ENCODE peak calls at places on chromosome 3, in five cellular contexts. One of them, this sample, is unnamed.

GRCh38 chr3:33115024-33115768 is 1.4 kb downstream of the CRTAP start:
- DNase-seq in IMR-90: peak
- DNase-seq in neuronal stem cell: peak
- DNase-seq in left colon: peak
- DNase-seq in astrocyte of the spinal cord: peak
- DNase-seq in this sample: peak

GRCh38 chr3:12708584-12709192 is 44.8 kb upstream of the RAF1 start:
- DNase-seq in IMR-90: peak
- DNase-seq in neuronal stem cell: no peak
- DNase-seq in left colon: no peak
- DNase-seq in astrocyte of the spinal cord: peak
- DNase-seq in this sample: no peak

GRCh38 chr3:61954097-61954528 is 392.7 kb downstream of the PTPRG start:
- DNase-seq in IMR-90: peak
- DNase-seq in neuronal stem cell: no peak
- DNase-seq in left colon: no peak
- DNase-seq in astrocyte of the spinal cord: peak
- DNase-seq in this sample: no peak

GRCh38 chr3:4721511-4721911 is 228.4 kb downstream of the ITPR1 start:
- DNase-seq in IMR-90: peak
- DNase-seq in neuronal stem cell: no peak
- DNase-seq in left colon: no peak
- DNase-seq in astrocyte of the spinal cord: peak
- DNase-seq in this sample: no peak

GRCh38 chr3:127013758-127014535 is 31.0 kb downstream of the PLXNA1 start:
- DNase-seq in IMR-90: no peak
- DNase-seq in neuronal stem cell: no peak
- DNase-seq in left colon: no peak
- DNase-seq in astrocyte of the spinal cord: no peak
- DNase-seq in this sample: no peak

GRCh38 chr3:152270145-152270870 is 1.6 kb downstream of the MBNL1 start:
- DNase-seq in IMR-90: no peak
- DNase-seq in neuronal stem cell: no peak
- DNase-seq in left colon: no peak
- DNase-seq in astrocyte of the spinal cord: no peak
- DNase-seq in this sample: no peak

GRCh38 chr3:157336252-157337009 is 100.2 kb upstream of the PTX3 start:
- DNase-seq in IMR-90: peak
- DNase-seq in neuronal stem cell: no peak
- DNase-seq in left colon: no peak
- DNase-seq in astrocyte of the spinal cord: no peak
- DNase-seq in this sample: no peak

GRCh38 chr3:99869621-99870020 is 52.0 kb downstream of the CMSS1 start:
- DNase-seq in IMR-90: no peak
- DNase-seq in neuronal stem cell: no peak
- DNase-seq in left colon: no peak
- DNase-seq in astrocyte of the spinal cord: peak
- DNase-seq in this sample: no peak

This sample was measured in retina.